ENCODE peak calls at places on chromosomes 12 and 14, in seven cellular contexts. One of them, this sample, is unnamed.

GRCh38 chr12:125187148-125187733 is 122.0 kb downstream of the AACS start:
- DNase-seq in lung microvascular endothelial cell: no peak
- DNase-seq in heart right ventricle: no peak
- DNase-seq in SHP77 treated with DMSO at 0.1 percent for 48 hours: no peak
- DNase-seq in NCI-H1105 treated with DMSO at 0.1 percent for 48 hours: no peak
- DNase-seq in kidney epithelial cell: no peak
- DNase-seq in HFFc6: no peak
- DNase-seq in this sample: no peak

GRCh38 chr12:99386907-99387306 is 260.6 kb upstream of the GARIN6 start:
- DNase-seq in lung microvascular endothelial cell: peak; percentile 5
- DNase-seq in heart right ventricle: no peak
- DNase-seq in SHP77 treated with DMSO at 0.1 percent for 48 hours: peak; percentile 29
- DNase-seq in NCI-H1105 treated with DMSO at 0.1 percent for 48 hours: no peak
- DNase-seq in kidney epithelial cell: peak; percentile 5
- DNase-seq in HFFc6: no peak
- DNase-seq in this sample: no peak

GRCh38 chr14:74910556-74910955 is 12.5 kb downstream of the RPS6KL1 start:
- DNase-seq in lung microvascular endothelial cell: no peak
- DNase-seq in heart right ventricle: no peak
- DNase-seq in SHP77 treated with DMSO at 0.1 percent for 48 hours: no peak
- DNase-seq in NCI-H1105 treated with DMSO at 0.1 percent for 48 hours: no peak
- DNase-seq in kidney epithelial cell: no peak
- DNase-seq in HFFc6: no peak
- DNase-seq in this sample: no peak

GRCh38 chr14:103519043-103519836 is 3.4 kb downstream of the CKB start:
- DNase-seq in lung microvascular endothelial cell: no peak
- DNase-seq in heart right ventricle: no peak
- DNase-seq in SHP77 treated with DMSO at 0.1 percent for 48 hours: no peak
- DNase-seq in NCI-H1105 treated with DMSO at 0.1 percent for 48 hours: no peak
- DNase-seq in kidney epithelial cell: no peak
- DNase-seq in HFFc6: peak; percentile 37
- DNase-seq in this sample: no peak

GRCh38 chr14:36661506-36662257 is at the start of gene PAX9:
- DNase-seq in lung microvascular endothelial cell: peak; percentile 67
- DNase-seq in heart right ventricle: no peak
- DNase-seq in SHP77 treated with DMSO at 0.1 percent for 48 hours: peak; percentile 98
- DNase-seq in NCI-H1105 treated with DMSO at 0.1 percent for 48 hours: peak; percentile 93
- DNase-seq in kidney epithelial cell: peak; percentile 34
- DNase-seq in HFFc6: peak; percentile 66
- DNase-seq in this sample: no peak

GRCh38 chr12:11801643-11802042 is 152.2 kb downstream of the ETV6 start:
- DNase-seq in lung microvascular endothelial cell: no peak
- DNase-seq in heart right ventricle: no peak
- DNase-seq in SHP77 treated with DMSO at 0.1 percent for 48 hours: no peak
- DNase-seq in NCI-H1105 treated with DMSO at 0.1 percent for 48 hours: peak; percentile 39
- DNase-seq in kidney epithelial cell: no peak
- DNase-seq in HFFc6: no peak
- DNase-seq in this sample: no peak

GRCh38 chr14:32073537-32074189 is 3.4 kb upstream of the ARHGAP5 start:
- DNase-seq in lung microvascular endothelial cell: peak; percentile 84
- DNase-seq in heart right ventricle: peak; percentile 73
- DNase-seq in SHP77 treated with DMSO at 0.1 percent for 48 hours: peak; percentile 81
- DNase-seq in NCI-H1105 treated with DMSO at 0.1 percent for 48 hours: peak; percentile 83
- DNase-seq in kidney epithelial cell: peak; percentile 43
- DNase-seq in HFFc6: peak; percentile 75
- DNase-seq in this sample: peak; percentile 44

GRCh38 chr12:6831021-6831420 is 2.8 kb downstream of the P3H3 start:
- DNase-seq in lung microvascular endothelial cell: no peak
- DNase-seq in heart right ventricle: no peak
- DNase-seq in SHP77 treated with DMSO at 0.1 percent for 48 hours: no peak
- DNase-seq in NCI-H1105 treated with DMSO at 0.1 percent for 48 hours: no peak
- DNase-seq in kidney epithelial cell: no peak
- DNase-seq in HFFc6: no peak
- DNase-seq in this sample: no peak

GRCh38 chr14:60981626-60982455 is 796 bp downstream of the SLC38A6 start:
- DNase-seq in lung microvascular endothelial cell: peak; percentile 86
- DNase-seq in heart right ventricle: no peak
- DNase-seq in SHP77 treated with DMSO at 0.1 percent for 48 hours: peak; percentile 21
- DNase-seq in NCI-H1105 treated with DMSO at 0.1 percent for 48 hours: no peak
- DNase-seq in kidney epithelial cell: peak; percentile 64
- DNase-seq in HFFc6: peak; percentile 77
- DNase-seq in this sample: peak; percentile 18

GRCh38 chr14:86015916-86016315 is 486.0 kb downstream of the FLRT2 start:
- DNase-seq in lung microvascular endothelial cell: no peak
- DNase-seq in heart right ventricle: no peak
- DNase-seq in SHP77 treated with DMSO at 0.1 percent for 48 hours: no peak
- DNase-seq in NCI-H1105 treated with DMSO at 0.1 percent for 48 hours: no peak
- DNase-seq in kidney epithelial cell: no peak
- DNase-seq in HFFc6: no peak
- DNase-seq in this sample: no peak

GRCh38 chr12:109781668-109782321 is 51.4 kb downstream of the TRPV4 start:
- DNase-seq in lung microvascular endothelial cell: no peak
- DNase-seq in heart right ventricle: no peak
- DNase-seq in SHP77 treated with DMSO at 0.1 percent for 48 hours: no peak
- DNase-seq in NCI-H1105 treated with DMSO at 0.1 percent for 48 hours: no peak
- DNase-seq in kidney epithelial cell: no peak
- DNase-seq in HFFc6: no peak
- DNase-seq in this sample: no peak

GRCh38 chr12:666066-666465 is 2.8 kb upstream of the NINJ2 start:
- DNase-seq in lung microvascular endothelial cell: no peak
- DNase-seq in heart right ventricle: no peak
- DNase-seq in SHP77 treated with DMSO at 0.1 percent for 48 hours: no peak
- DNase-seq in NCI-H1105 treated with DMSO at 0.1 percent for 48 hours: no peak
- DNase-seq in kidney epithelial cell: no peak
- DNase-seq in HFFc6: no peak
- DNase-seq in this sample: no peak

GRCh38 chr12:501722-502447 is 42.1 kb downstream of the B4GALNT3 start:
- DNase-seq in lung microvascular endothelial cell: no peak
- DNase-seq in heart right ventricle: no peak
- DNase-seq in SHP77 treated with DMSO at 0.1 percent for 48 hours: no peak
- DNase-seq in NCI-H1105 treated with DMSO at 0.1 percent for 48 hours: no peak
- DNase-seq in kidney epithelial cell: no peak
- DNase-seq in HFFc6: no peak
- DNase-seq in this sample: no peak

GRCh38 chr12:98870521-98870920 is 225.4 kb downstream of the APAF1 start:
- DNase-seq in lung microvascular endothelial cell: no peak
- DNase-seq in heart right ventricle: no peak
- DNase-seq in SHP77 treated with DMSO at 0.1 percent for 48 hours: peak; percentile 48
- DNase-seq in NCI-H1105 treated with DMSO at 0.1 percent for 48 hours: peak; percentile 34
- DNase-seq in kidney epithelial cell: no peak
- DNase-seq in HFFc6: no peak
- DNase-seq in this sample: no peak

GRCh38 chr12:127063339-127064090 is 1203.5 kb upstream of the TMEM132C start:
- DNase-seq in lung microvascular endothelial cell: no peak
- DNase-seq in heart right ventricle: no peak
- DNase-seq in SHP77 treated with DMSO at 0.1 percent for 48 hours: peak; percentile 9
- DNase-seq in NCI-H1105 treated with DMSO at 0.1 percent for 48 hours: no peak
- DNase-seq in kidney epithelial cell: no peak
- DNase-seq in HFFc6: no peak
- DNase-seq in this sample: no peak

GRCh38 chr12:113886721-113887120 is 79.4 kb downstream of the RBM19 start:
- DNase-seq in lung microvascular endothelial cell: no peak
- DNase-seq in heart right ventricle: no peak
- DNase-seq in SHP77 treated with DMSO at 0.1 percent for 48 hours: no peak
- DNase-seq in NCI-H1105 treated with DMSO at 0.1 percent for 48 hours: no peak
- DNase-seq in kidney epithelial cell: no peak
- DNase-seq in HFFc6: no peak
- DNase-seq in this sample: no peak

GRCh38 chr12:42679402-42679801 is 89.9 kb upstream of the PRICKLE1 start:
- DNase-seq in lung microvascular endothelial cell: no peak
- DNase-seq in heart right ventricle: no peak
- DNase-seq in SHP77 treated with DMSO at 0.1 percent for 48 hours: no peak
- DNase-seq in NCI-H1105 treated with DMSO at 0.1 percent for 48 hours: no peak
- DNase-seq in kidney epithelial cell: peak; percentile 9
- DNase-seq in HFFc6: no peak
- DNase-seq in this sample: no peak

GRCh38 chr14:35387713-35388579 is 16.6 kb downstream of the NFKBIA start:
- DNase-seq in lung microvascular endothelial cell: no peak
- DNase-seq in heart right ventricle: no peak
- DNase-seq in SHP77 treated with DMSO at 0.1 percent for 48 hours: no peak
- DNase-seq in NCI-H1105 treated with DMSO at 0.1 percent for 48 hours: no peak
- DNase-seq in kidney epithelial cell: no peak
- DNase-seq in HFFc6: no peak
- DNase-seq in this sample: no peak

GRCh38 chr12:56358836-56359532 is 923 bp downstream of the STAT2 start:
- DNase-seq in lung microvascular endothelial cell: peak; percentile 64
- DNase-seq in heart right ventricle: no peak
- DNase-seq in SHP77 treated with DMSO at 0.1 percent for 48 hours: no peak
- DNase-seq in NCI-H1105 treated with DMSO at 0.1 percent for 48 hours: no peak
- DNase-seq in kidney epithelial cell: peak; percentile 35
- DNase-seq in HFFc6: peak; percentile 83
- DNase-seq in this sample: peak; percentile 18

GRCh38 chr14:69055125-69055524 is 76.0 kb upstream of the ACTN1 start:
- DNase-seq in lung microvascular endothelial cell: peak; percentile 99
- DNase-seq in heart right ventricle: no peak
- DNase-seq in SHP77 treated with DMSO at 0.1 percent for 48 hours: no peak
- DNase-seq in NCI-H1105 treated with DMSO at 0.1 percent for 48 hours: no peak
- DNase-seq in kidney epithelial cell: peak; percentile 91
- DNase-seq in HFFc6: peak; percentile 62
- DNase-seq in this sample: peak; percentile 65

GRCh38 chr14:69877492-69877891 is 1.7 kb upstream of the SMOC1 start:
- DNase-seq in lung microvascular endothelial cell: peak; percentile 55
- DNase-seq in heart right ventricle: no peak
- DNase-seq in SHP77 treated with DMSO at 0.1 percent for 48 hours: peak; percentile 59
- DNase-seq in NCI-H1105 treated with DMSO at 0.1 percent for 48 hours: peak; percentile 9
- DNase-seq in kidney epithelial cell: no peak
- DNase-seq in HFFc6: no peak
- DNase-seq in this sample: no peak

GRCh38 chr12:1613860-1614259 is 15.2 kb upstream of the WNT5B start:
- DNase-seq in lung microvascular endothelial cell: no peak
- DNase-seq in heart right ventricle: no peak
- DNase-seq in SHP77 treated with DMSO at 0.1 percent for 48 hours: no peak
- DNase-seq in NCI-H1105 treated with DMSO at 0.1 percent for 48 hours: no peak
- DNase-seq in kidney epithelial cell: no peak
- DNase-seq in HFFc6: no peak
- DNase-seq in this sample: no peak

This sample was measured in brain pericyte.